ENCODE peak calls at places on chromosomes 4 and X, in six cellular contexts. B, O, P, S, V and Q are unnamed samples.

GRCh38 chr4:124111411-124111810 is 601.1 kb downstream of the ANKRD50 start:
- DNase-seq in B (no peak), V (no peak), O (no peak), S (no peak), P (no peak), Q (no peak)

GRCh38 chr4:38710053-38710452 is 46.1 kb downstream of the KLF3 start:
- DNase-seq in O (no peak), V (no peak), B (no peak), P (no peak), S (no peak), Q (no peak)

GRCh38 chr4:88059781-88060180 is 52.3 kb downstream of the PKD2 start:
- DNase-seq in B (no peak), S (no peak), P (no peak), O (no peak), V (no peak), Q (peak)

GRCh38 chr4:125140966-125141495 is 173.7 kb upstream of the FAT4 start:
- DNase-seq in O (peak), B (no peak), P (no peak), V (peak), S (no peak), Q (no peak)

GRCh38 chr4:125091031-125091540 is 223.7 kb upstream of the FAT4 start:
- DNase-seq in V (no peak), O (no peak), B (no peak), S (no peak), P (no peak), Q (no peak)

GRCh38 chr4:26839534-26839951 is 21.1 kb upstream of the STIM2 start:
- DNase-seq in B (no peak), P (no peak), O (peak), S (no peak), V (peak), Q (no peak)

GRCh38 chrX:70132244-70132643 is 1.0 kb upstream of the IGBP1 start:
- DNase-seq in S (no peak), P (no peak), O (peak), B (no peak), V (no peak), Q (no peak)

GRCh38 chr4:127776620-127777019 is 5.5 kb upstream of the HSPA4L start:
- DNase-seq in V (no peak), B (no peak), P (no peak), S (no peak), O (no peak), Q (no peak)

GRCh38 chr4:73620115-73620792 is at the start of gene RASSF6:
- DNase-seq in O (no peak), V (no peak), P (peak), S (peak), B (no peak), Q (peak)

GRCh38 chr4:137961051-137961438 is 281.1 kb downstream of the SLC7A11 start:
- DNase-seq in B (no peak), V (peak), O (no peak), S (no peak), P (no peak), Q (no peak)

GRCh38 chr4:132587626-132588025 is 561.5 kb upstream of the PCDH10 start:
- DNase-seq in S (no peak), O (no peak), P (no peak), V (no peak), B (no peak), Q (no peak)

GRCh38 chr4:29037501-29037900 is 1682.7 kb upstream of the PCDH7 start:
- DNase-seq in B (no peak), V (no peak), O (no peak), P (no peak), S (no peak), Q (no peak)

GRCh38 chrX:30653415-30654131 is at the start of gene GK:
- DNase-seq in V (peak), O (no peak), B (no peak), P (peak), S (no peak), Q (peak)

GRCh38 chr4:19134685-19135084 is 1113.1 kb upstream of the LCORL start:
- DNase-seq in S (no peak), B (no peak), V (no peak), O (no peak), P (no peak), Q (no peak)

GRCh38 chr4:23006756-23007155 is 314.0 kb downstream of the GBA3 start:
- DNase-seq in S (no peak), B (no peak), O (peak), P (no peak), V (peak), Q (no peak)

GRCh38 chr4:128291096-128291495 is 3.5 kb upstream of the PGRMC2 start:
- DNase-seq in B (no peak), S (no peak), O (no peak), P (no peak), V (no peak), Q (no peak)

GRCh38 chrX:15418707-15419181 is 34.5 kb upstream of the VEGFD start:
- DNase-seq in V (no peak), P (no peak), B (no peak), O (no peak), S (no peak), Q (no peak)

GRCh38 chrX:134144231-134144630 is 92.8 kb upstream of the CCDC160 start:
- DNase-seq in B (no peak), V (no peak), O (peak), S (no peak), P (no peak), Q (no peak)

GRCh38 chrX:73940893-73941470 is 363.0 kb upstream of the ZCCHC13 start:
- DNase-seq in S (no peak), V (no peak), P (no peak), O (no peak), B (no peak), Q (no peak)

GRCh38 chr4:92735025-92735665 is 431.4 kb downstream of the GRID2 start:
- DNase-seq in V (no peak), O (no peak), P (no peak), S (no peak), B (no peak), Q (no peak)

GRCh38 chr4:84952004-84952403 is 14.5 kb downstream of the WDFY3 start:
- DNase-seq in O (peak), P (no peak), V (peak), B (no peak), S (no peak), Q (no peak)

GRCh38 chrX:150548251-150548650 is 20.2 kb upstream of the MTM1 start:
- DNase-seq in V (no peak), B (no peak), S (no peak), P (no peak), O (no peak), Q (no peak)
- H3K4me3 ChIP-seq in V (no peak), B (peak), S (no peak), P (no peak), O (no peak), Q (peak)

DNA sequence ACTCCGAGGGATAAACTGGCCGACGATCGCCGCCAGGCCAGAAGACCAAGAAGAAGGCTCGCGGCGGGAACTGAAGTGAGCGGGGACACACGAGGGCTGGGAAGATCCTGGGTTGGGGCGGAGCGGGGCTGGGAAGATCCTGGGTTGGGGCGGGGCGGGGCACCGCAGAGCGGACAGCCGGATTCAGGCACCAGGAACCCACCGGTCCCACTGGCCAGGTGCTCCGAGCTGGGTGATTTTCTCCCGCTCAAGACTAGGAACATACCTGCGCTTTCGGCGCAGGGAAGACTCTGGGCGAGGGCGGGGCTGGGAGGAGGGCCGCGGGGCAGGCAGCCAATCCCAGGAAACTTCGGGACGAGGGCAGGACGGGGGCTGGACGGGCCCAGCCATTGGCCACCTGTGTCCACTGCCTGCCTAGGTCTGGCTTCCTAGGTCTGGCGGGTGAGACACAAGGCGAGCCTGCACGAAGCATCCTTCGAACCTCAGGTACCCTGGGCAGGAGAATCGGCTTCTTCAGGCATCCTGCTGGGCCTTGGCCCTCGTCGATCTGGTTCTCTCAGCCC is at the start of gene ERVMER34-1:
- DNase-seq in S (peak), V (peak), O (peak), B (no peak), P (peak), Q (peak)
- H3K4me3 ChIP-seq in S (peak), V (peak), O (peak), B (peak), P (peak), Q (no peak)

DNA sequence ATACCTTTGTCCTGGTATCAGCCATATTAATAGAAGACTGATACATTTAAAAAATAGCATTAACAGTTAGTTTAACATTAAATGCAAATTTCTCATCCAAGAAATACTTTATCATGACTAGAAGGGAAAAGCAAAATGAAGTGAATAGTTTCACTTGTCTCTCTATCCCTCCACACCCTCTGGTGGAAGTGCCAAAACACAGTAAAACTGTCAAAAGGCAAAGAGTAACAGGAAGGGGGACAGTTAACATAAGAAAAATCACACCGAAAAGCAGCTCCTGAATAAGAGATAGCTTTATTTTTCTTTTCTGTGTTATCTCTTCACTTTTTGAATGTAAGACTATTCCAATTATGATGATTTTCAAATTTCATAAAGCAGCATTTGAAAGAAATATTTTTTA is 187.2 kb downstream of the FBXW7 start:
- DNase-seq in P (no peak), S (no peak), V (no peak), B (no peak), O (peak), Q (no peak)
- H3K4me3 ChIP-seq in P (no peak), S (no peak), V (no peak), B (no peak), O (no peak), Q (no peak)

DNA sequence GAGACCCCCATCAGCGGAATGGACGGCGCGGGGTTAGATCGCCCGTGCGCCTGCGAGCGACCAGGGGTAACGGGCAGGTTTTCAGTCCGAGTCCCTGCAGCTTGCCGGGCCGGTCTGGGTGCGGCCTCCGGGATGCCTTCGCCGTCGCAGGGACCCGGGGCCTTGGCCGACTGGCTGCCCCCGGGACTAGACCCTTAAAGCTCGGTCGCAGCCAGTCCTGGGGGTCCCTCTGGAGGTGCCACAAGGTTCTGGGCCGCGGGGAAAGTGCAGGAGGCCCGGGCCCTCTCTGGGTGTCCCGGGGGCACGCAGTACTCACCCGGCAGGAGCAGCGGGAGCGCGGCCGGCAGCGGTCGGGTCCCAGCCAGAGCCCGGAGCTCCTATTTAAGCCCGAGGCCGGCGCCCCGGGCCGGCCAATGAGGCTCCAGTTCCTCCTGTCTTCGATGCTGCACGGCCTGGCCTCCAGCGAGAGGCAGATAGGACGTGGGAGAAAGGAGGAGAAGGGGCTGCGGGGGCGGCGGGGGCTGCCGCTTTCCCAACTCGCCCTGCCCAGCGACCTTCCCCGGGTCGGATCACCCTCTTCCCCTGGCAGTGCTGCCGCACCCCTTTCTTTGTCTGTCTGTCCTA is at the start of gene SPON2:
- DNase-seq in S (no peak), O (peak), P (peak), B (no peak), V (peak), Q (peak)
- H3K4me3 ChIP-seq in S (peak), O (peak), P (no peak), B (peak), V (peak), Q (peak)

GRCh38 chr4:163590609-163591264 is 96.2 kb downstream of the TMA16 start:
- DNase-seq in B (no peak), S (no peak), V (no peak), P (no peak), O (peak), Q (no peak)

GRCh38 chr4:163595590-163595989 is 101.1 kb downstream of the TMA16 start:
- DNase-seq in P (no peak), S (no peak), V (no peak), B (no peak), O (no peak), Q (no peak)

GRCh38 chr4:163590103-163590502 is 95.6 kb downstream of the TMA16 start:
- DNase-seq in O (no peak), P (no peak), B (no peak), V (no peak), S (no peak), Q (no peak)

GRCh38 chr4:163591614-163592020 is 97.1 kb downstream of the TMA16 start:
- DNase-seq in S (no peak), B (no peak), O (no peak), P (no peak), V (no peak), Q (no peak)

DNA sequence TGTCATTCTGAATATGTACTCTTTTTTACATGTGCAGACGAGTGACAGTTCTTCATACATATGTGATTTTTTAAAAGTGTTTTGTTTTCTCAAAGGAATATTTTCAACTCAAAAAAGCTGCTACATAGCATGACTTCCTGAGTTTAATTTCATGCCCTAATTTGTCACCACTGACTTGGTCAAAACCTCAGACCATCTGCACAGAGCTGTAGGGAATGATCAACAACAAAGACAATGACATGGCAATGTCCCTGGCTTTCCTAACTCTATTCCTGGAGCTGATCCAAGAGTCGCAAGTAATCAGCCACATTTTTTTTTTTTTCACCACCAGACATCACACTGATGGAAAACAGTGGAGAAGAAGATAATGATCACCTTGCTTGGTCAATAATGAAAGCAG is 97.7 kb downstream of the TMA16 start:
- DNase-seq in B (no peak), P (no peak), V (no peak), S (no peak), O (no peak), Q (no peak)
- H3K4me3 ChIP-seq in B (no peak), P (no peak), V (no peak), S (no peak), O (no peak), Q (no peak)

GRCh38 chr4:110623710-110624015 is 786 bp upstream of the PITX2 start:
- DNase-seq in O (no peak), P (no peak), V (no peak), S (no peak), B (no peak), Q (no peak)
- H3K4me3 ChIP-seq in O (peak), P (peak), V (peak), S (no peak), B (no peak), Q (peak)

GRCh38 chr4:6751611-6752485 is 30.7 kb upstream of the KIAA0232 start:
- DNase-seq in O (no peak), V (no peak), P (no peak), S (no peak), B (no peak), Q (peak)
- H3K4me3 ChIP-seq in O (no peak), V (no peak), P (no peak), S (no peak), B (peak), Q (no peak)

DNA sequence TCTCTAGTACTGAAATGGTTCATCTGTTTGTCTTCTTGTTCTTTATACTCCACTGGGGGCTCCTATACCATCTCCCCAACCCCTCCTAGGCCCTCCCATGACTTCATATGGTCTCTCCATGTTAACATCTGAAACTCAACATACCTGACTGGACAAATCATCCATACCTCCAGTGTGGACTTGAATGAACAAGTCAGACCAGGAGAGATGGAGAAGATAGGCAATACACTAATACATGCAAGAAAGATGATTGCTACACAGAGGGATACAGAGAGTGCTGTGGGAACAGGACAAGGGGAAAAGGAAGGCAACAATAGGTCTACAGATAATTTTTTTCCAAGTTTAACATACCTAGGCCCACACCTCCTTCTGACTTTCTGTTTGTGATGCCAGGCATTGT is 175.1 kb downstream of the FHIP1A start:
- DNase-seq in O (no peak), B (no peak), P (no peak), S (no peak), V (no peak), Q (no peak)
- H3K4me3 ChIP-seq in O (no peak), B (no peak), P (no peak), S (no peak), V (no peak), Q (no peak)

GRCh38 chrX:47502591-47503222 is 19.7 kb upstream of the ZNF41 start:
- DNase-seq in V (peak), O (peak), B (no peak), S (no peak), P (peak), Q (no peak)
- H3K4me3 ChIP-seq in V (no peak), O (no peak), B (no peak), S (no peak), P (no peak), Q (no peak)

DNA sequence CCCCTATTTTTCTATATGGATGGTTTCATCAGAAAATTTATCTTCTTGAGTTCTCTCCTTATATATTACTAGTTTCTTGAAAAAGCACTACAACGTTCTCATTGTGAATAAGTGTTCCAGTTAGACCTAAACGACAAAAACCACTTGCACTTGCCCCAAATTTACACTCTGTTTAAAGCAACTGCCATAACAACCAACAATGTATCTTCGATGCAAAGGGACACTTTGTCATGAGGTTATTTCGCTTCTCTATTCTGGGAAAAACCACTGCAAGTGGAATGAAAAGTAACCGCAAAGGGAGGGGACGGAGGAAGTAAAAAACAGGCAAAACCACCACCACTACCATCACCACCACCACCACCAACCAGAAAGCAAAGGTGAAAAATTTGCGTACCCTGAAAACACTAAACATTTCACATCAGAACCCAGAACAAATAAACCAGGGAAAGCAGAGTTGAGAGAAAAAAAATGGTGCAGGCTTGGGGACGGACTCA is 1.2 kb upstream of the N4BP2 start:
- DNase-seq in O (no peak), P (no peak), B (no peak), V (peak), S (no peak), Q (no peak)
- H3K4me3 ChIP-seq in O (peak), P (peak), B (peak), V (peak), S (peak), Q (peak)